ENCODE peak calls at places on chromosomes 12 and 14, in five cellular contexts. One of them, this sample, is unnamed.

GRCh38 chr14:94005324-94005723 is 8.2 kb downstream of the CCDC197 start:
- DNase-seq in foreskin fibroblast: peak; percentile 20
- DNase-seq in body of pancreas: no peak
- DNase-seq in endothelial cell: no peak
- DNase-seq in pulmonary artery endothelial cell: no peak
- DNase-seq in this sample: no peak

GRCh38 chr12:71439613-71440392 is at the start of gene LGR5:
- DNase-seq in foreskin fibroblast: peak; percentile 57
- DNase-seq in body of pancreas: no peak
- DNase-seq in endothelial cell: peak; percentile 56
- DNase-seq in pulmonary artery endothelial cell: no peak
- DNase-seq in this sample: peak; percentile 84

GRCh38 chr12:110600254-110600653 is 13.7 kb upstream of the TCTN1 start:
- DNase-seq in foreskin fibroblast: peak; percentile 70
- DNase-seq in body of pancreas: no peak
- DNase-seq in endothelial cell: no peak
- DNase-seq in pulmonary artery endothelial cell: no peak
- DNase-seq in this sample: peak; percentile 48

GRCh38 chr12:107554941-107555340 is 130.7 kb upstream of the PWP1 start:
- DNase-seq in foreskin fibroblast: no peak
- DNase-seq in body of pancreas: no peak
- DNase-seq in endothelial cell: no peak
- DNase-seq in pulmonary artery endothelial cell: no peak
- DNase-seq in this sample: no peak

GRCh38 chr14:103296007-103296406 is 38.0 kb upstream of the EIF5 start:
- DNase-seq in foreskin fibroblast: peak; percentile 70
- DNase-seq in body of pancreas: no peak
- DNase-seq in endothelial cell: no peak
- DNase-seq in pulmonary artery endothelial cell: no peak
- DNase-seq in this sample: no peak

GRCh38 chr14:69953266-69953905 is 74.2 kb downstream of the SMOC1 start:
- DNase-seq in foreskin fibroblast: no peak
- DNase-seq in body of pancreas: no peak
- DNase-seq in endothelial cell: no peak
- DNase-seq in pulmonary artery endothelial cell: no peak
- DNase-seq in this sample: no peak

GRCh38 chr12:93877446-93877845 is 200.3 kb downstream of the CRADD start:
- DNase-seq in foreskin fibroblast: no peak
- DNase-seq in body of pancreas: no peak
- DNase-seq in endothelial cell: no peak
- DNase-seq in pulmonary artery endothelial cell: no peak
- DNase-seq in this sample: no peak

GRCh38 chr12:42641231-42641630 is 51.7 kb upstream of the PRICKLE1 start:
- DNase-seq in foreskin fibroblast: peak; percentile 25
- DNase-seq in body of pancreas: no peak
- DNase-seq in endothelial cell: no peak
- DNase-seq in pulmonary artery endothelial cell: no peak
- DNase-seq in this sample: no peak

GRCh38 chr12:111692575-111693210 is 6.8 kb downstream of the ACAD10 start:
- DNase-seq in foreskin fibroblast: peak; percentile 36
- DNase-seq in body of pancreas: no peak
- DNase-seq in endothelial cell: peak; percentile 28
- DNase-seq in pulmonary artery endothelial cell: no peak
- DNase-seq in this sample: no peak

GRCh38 chr14:72825486-72825885 is 68.4 kb downstream of the DPF3 start:
- DNase-seq in foreskin fibroblast: no peak
- DNase-seq in body of pancreas: no peak
- DNase-seq in endothelial cell: no peak
- DNase-seq in pulmonary artery endothelial cell: no peak
- DNase-seq in this sample: no peak

GRCh38 chr14:54774824-54775223 is 127.8 kb downstream of the GCH1 start:
- DNase-seq in foreskin fibroblast: no peak
- DNase-seq in body of pancreas: no peak
- DNase-seq in endothelial cell: no peak
- DNase-seq in pulmonary artery endothelial cell: no peak
- DNase-seq in this sample: no peak

GRCh38 chr14:67517083-67517482 is 16.0 kb upstream of the PLEKHH1 start:
- DNase-seq in foreskin fibroblast: peak; percentile 43
- DNase-seq in body of pancreas: peak; percentile 65
- DNase-seq in endothelial cell: peak; percentile 26
- DNase-seq in pulmonary artery endothelial cell: no peak
- DNase-seq in this sample: no peak

GRCh38 chr12:72273851-72274284 is 1.7 kb downstream of the TRHDE start:
- DNase-seq in foreskin fibroblast: peak; percentile 63
- DNase-seq in body of pancreas: peak; percentile 79
- DNase-seq in endothelial cell: no peak
- DNase-seq in pulmonary artery endothelial cell: no peak
- DNase-seq in this sample: no peak

GRCh38 chr12:50922820-50923219 is 29.5 kb upstream of the HIGD1C start:
- DNase-seq in foreskin fibroblast: peak; percentile 68
- DNase-seq in body of pancreas: no peak
- DNase-seq in endothelial cell: no peak
- DNase-seq in pulmonary artery endothelial cell: no peak
- DNase-seq in this sample: no peak

GRCh38 chr14:80996049-80996901 is 40.9 kb downstream of the TSHR start:
- DNase-seq in foreskin fibroblast: peak; percentile 79
- DNase-seq in body of pancreas: peak; percentile 23
- DNase-seq in endothelial cell: peak; percentile 16
- DNase-seq in pulmonary artery endothelial cell: peak; percentile 20
- DNase-seq in this sample: peak; percentile 56

GRCh38 chr12:38761111-38761510 is 144.3 kb downstream of the CPNE8 start:
- DNase-seq in foreskin fibroblast: no peak
- DNase-seq in body of pancreas: no peak
- DNase-seq in endothelial cell: no peak
- DNase-seq in pulmonary artery endothelial cell: no peak
- DNase-seq in this sample: no peak

GRCh38 chr12:5210179-5210917 is 166.7 kb downstream of the KCNA5 start:
- DNase-seq in foreskin fibroblast: no peak
- DNase-seq in body of pancreas: no peak
- DNase-seq in endothelial cell: no peak
- DNase-seq in pulmonary artery endothelial cell: no peak
- DNase-seq in this sample: no peak

GRCh38 chr12:57094194-57095160 is 5.6 kb downstream of the NAB2 start:
- DNase-seq in foreskin fibroblast: no peak
- DNase-seq in body of pancreas: no peak
- DNase-seq in endothelial cell: no peak
- DNase-seq in pulmonary artery endothelial cell: no peak
- DNase-seq in this sample: no peak

GRCh38 chr12:76237086-76237701 is 111.0 kb downstream of the BBS10 start:
- DNase-seq in foreskin fibroblast: no peak
- DNase-seq in body of pancreas: no peak
- DNase-seq in endothelial cell: no peak
- DNase-seq in pulmonary artery endothelial cell: no peak
- DNase-seq in this sample: no peak

GRCh38 chr12:113778432-113779128 is 187.5 kb downstream of the RBM19 start:
- DNase-seq in foreskin fibroblast: no peak
- DNase-seq in body of pancreas: no peak
- DNase-seq in endothelial cell: no peak
- DNase-seq in pulmonary artery endothelial cell: no peak
- DNase-seq in this sample: no peak

GRCh38 chr12:98579347-98579746 is 14.1 kb upstream of the SLC25A3 start:
- DNase-seq in foreskin fibroblast: no peak
- DNase-seq in body of pancreas: no peak
- DNase-seq in endothelial cell: no peak
- DNase-seq in pulmonary artery endothelial cell: no peak
- DNase-seq in this sample: no peak

GRCh38 chr14:49893309-49894213 is 679 bp downstream of the ARF6 start:
- DNase-seq in foreskin fibroblast: peak; percentile 74
- DNase-seq in body of pancreas: no peak
- DNase-seq in endothelial cell: peak; percentile 57
- DNase-seq in pulmonary artery endothelial cell: no peak
- DNase-seq in this sample: peak; percentile 64

GRCh38 chr14:43019826-43020225 is 1413.2 kb downstream of the LRFN5 start:
- DNase-seq in foreskin fibroblast: no peak
- DNase-seq in body of pancreas: no peak
- DNase-seq in endothelial cell: no peak
- DNase-seq in pulmonary artery endothelial cell: no peak
- DNase-seq in this sample: no peak

GRCh38 chr14:99672506-99673327 is 11.4 kb upstream of the CYP46A1 start:
- DNase-seq in foreskin fibroblast: no peak
- DNase-seq in body of pancreas: no peak
- DNase-seq in endothelial cell: no peak
- DNase-seq in pulmonary artery endothelial cell: no peak
- DNase-seq in this sample: no peak

GRCh38 chr14:101127239-101127638 is 223.7 kb upstream of the RTL1 start:
- DNase-seq in foreskin fibroblast: peak; percentile 8
- DNase-seq in body of pancreas: peak; percentile 3
- DNase-seq in endothelial cell: no peak
- DNase-seq in pulmonary artery endothelial cell: no peak
- DNase-seq in this sample: no peak

GRCh38 chr14:61320806-61321384 is 484 bp upstream of the PRKCH start:
- DNase-seq in foreskin fibroblast: no peak
- DNase-seq in body of pancreas: no peak
- DNase-seq in endothelial cell: no peak
- DNase-seq in pulmonary artery endothelial cell: no peak
- DNase-seq in this sample: no peak

GRCh38 chr12:121295123-121295745 is 1.3 kb downstream of the CAMKK2 start:
- DNase-seq in foreskin fibroblast: no peak
- DNase-seq in body of pancreas: no peak
- DNase-seq in endothelial cell: no peak
- DNase-seq in pulmonary artery endothelial cell: no peak
- DNase-seq in this sample: no peak

GRCh38 chr12:131851741-131852550 is 23.8 kb downstream of the MMP17 start:
- DNase-seq in foreskin fibroblast: no peak
- DNase-seq in body of pancreas: no peak
- DNase-seq in endothelial cell: no peak
- DNase-seq in pulmonary artery endothelial cell: no peak
- DNase-seq in this sample: no peak

GRCh38 chr12:53791735-53792326 is 40.1 kb upstream of the CISTR start:
- DNase-seq in foreskin fibroblast: peak; percentile 47
- DNase-seq in body of pancreas: peak; percentile 21
- DNase-seq in endothelial cell: peak; percentile 28
- DNase-seq in pulmonary artery endothelial cell: no peak
- DNase-seq in this sample: peak; percentile 60

GRCh38 chr14:64760916-64761315 is 56.7 kb downstream of the PLEKHG3 start:
- DNase-seq in foreskin fibroblast: no peak
- DNase-seq in body of pancreas: no peak
- DNase-seq in endothelial cell: no peak
- DNase-seq in pulmonary artery endothelial cell: no peak
- DNase-seq in this sample: no peak

GRCh38 chr12:4518106-4518728 is 20.5 kb upstream of the RAD51AP1 start:
- DNase-seq in foreskin fibroblast: peak; percentile 67
- DNase-seq in body of pancreas: no peak
- DNase-seq in endothelial cell: no peak
- DNase-seq in pulmonary artery endothelial cell: no peak
- DNase-seq in this sample: no peak

GRCh38 chr12:8780389-8780788 is 42.0 kb upstream of the A2ML1 start:
- DNase-seq in foreskin fibroblast: peak; percentile 56
- DNase-seq in body of pancreas: no peak
- DNase-seq in endothelial cell: peak; percentile 17
- DNase-seq in pulmonary artery endothelial cell: no peak
- DNase-seq in this sample: peak; percentile 57

GRCh38 chr14:70685480-70686197 is 43.9 kb downstream of the TTC9 start:
- DNase-seq in foreskin fibroblast: peak; percentile 19
- DNase-seq in body of pancreas: no peak
- DNase-seq in endothelial cell: no peak
- DNase-seq in pulmonary artery endothelial cell: no peak
- DNase-seq in this sample: no peak

GRCh38 chr12:43692064-43692463 is 66.5 kb downstream of the PUS7L start:
- DNase-seq in foreskin fibroblast: peak; percentile 57
- DNase-seq in body of pancreas: no peak
- DNase-seq in endothelial cell: no peak
- DNase-seq in pulmonary artery endothelial cell: peak; percentile 2
- DNase-seq in this sample: no peak

GRCh38 chr12:59972941-59973340 is 377.1 kb downstream of the SLC16A7 start:
- DNase-seq in foreskin fibroblast: peak; percentile 87
- DNase-seq in body of pancreas: no peak
- DNase-seq in endothelial cell: no peak
- DNase-seq in pulmonary artery endothelial cell: no peak
- DNase-seq in this sample: peak; percentile 46

This sample was measured in Caco-2.